ENCODE peak calls at places on chromosomes 12 and 14, in four cellular contexts. V, T, Q and D are unnamed samples.

GRCh38 chr14:59406454-59407245 is 58.5 kb downstream of the GPR135 start:
- DNase-seq in V (no peak), T (no peak), Q (no peak), D (no peak)

GRCh38 chr12:127893875-127894635 is 372.9 kb upstream of the TMEM132C start:
- DNase-seq in V (no peak), T (no peak), Q (peak; percentile 14), D (no peak)

GRCh38 chr14:101903111-101903561 is 61.2 kb upstream of the DYNC1H1 start:
- DNase-seq in V (no peak), T (peak; percentile 84), Q (no peak), D (no peak)

GRCh38 chr12:84601483-84601882 is 311.1 kb downstream of the SLC6A15 start:
- DNase-seq in V (no peak), T (no peak), Q (no peak), D (no peak)

GRCh38 chr14:64496764-64497163 is 6.9 kb downstream of the ZBTB25 start:
- DNase-seq in V (no peak), T (no peak), Q (no peak), D (no peak)

GRCh38 chr12:102407776-102408486 is 72.4 kb downstream of the IGF1 start:
- DNase-seq in V (no peak), T (no peak), Q (no peak), D (no peak)

GRCh38 chr12:117092886-117093285 is 6.3 kb downstream of the TESC start:
- DNase-seq in V (no peak), T (no peak), Q (no peak), D (no peak)

GRCh38 chr14:103528158-103528511 is 861 bp upstream of the TRMT61A start:
- DNase-seq in V (no peak), T (no peak), Q (peak; percentile 69), D (no peak)

GRCh38 chr12:93379432-93380308 is 1.9 kb downstream of the NUDT4 start:
- DNase-seq in V (no peak), T (no peak), Q (no peak), D (no peak)

GRCh38 chr12:56206373-56207166 is 15.2 kb downstream of the RNF41 start:
- DNase-seq in V (no peak), T (peak; percentile 43), Q (peak; percentile 76), D (peak; percentile 58)

GRCh38 chr14:21852061-21852664 is 178.5 kb upstream of the OR4E1 start:
- DNase-seq in V (no peak), T (no peak), Q (peak; percentile 81), D (peak; percentile 56)

GRCh38 chr12:2256915-2257314 is 204.1 kb downstream of the CACNA1C start:
- DNase-seq in V (no peak), T (no peak), Q (no peak), D (no peak)